ENCODE peak calls at places on chromosomes 13 and 19, in five cellular contexts. One of them, this sample, is unnamed.

GRCh38 chr13:29472317-29472961 is 123.0 kb downstream of the SLC7A1 start:
- DNase-seq in esophagus muscularis mucosa: no peak
- DNase-seq in H54: peak; percentile 23
- DNase-seq in NCI-H2171: no peak
- DNase-seq in thoracic aorta: no peak
- DNase-seq in this sample: no peak

GRCh38 chr13:42277618-42278276 is 5.8 kb downstream of the AKAP11 start:
- DNase-seq in H54: no peak
- DNase-seq in esophagus muscularis mucosa: no peak
- DNase-seq in NCI-H2171: no peak
- DNase-seq in thoracic aorta: no peak
- DNase-seq in this sample: no peak

GRCh38 chr13:43469791-43470190 is 317.0 kb downstream of the ENOX1 start:
- DNase-seq in H54: no peak
- DNase-seq in NCI-H2171: no peak
- DNase-seq in esophagus muscularis mucosa: no peak
- DNase-seq in thoracic aorta: no peak
- DNase-seq in this sample: no peak

GRCh38 chr19:41376241-41376997 is at the start of gene TMEM91:
- DNase-seq in esophagus muscularis mucosa: no peak
- DNase-seq in NCI-H2171: no peak
- DNase-seq in H54: no peak
- DNase-seq in thoracic aorta: no peak
- DNase-seq in this sample: peak; percentile 91

GRCh38 chr19:33296473-33297060 is 5.8 kb downstream of the CEBPA start:
- DNase-seq in thoracic aorta: no peak
- DNase-seq in NCI-H2171: peak; percentile 71
- DNase-seq in esophagus muscularis mucosa: no peak
- DNase-seq in H54: no peak
- DNase-seq in this sample: no peak

GRCh38 chr19:56765107-56765506 is 75.4 kb downstream of the PEG3 start:
- DNase-seq in esophagus muscularis mucosa: no peak
- DNase-seq in NCI-H2171: no peak
- DNase-seq in thoracic aorta: no peak
- DNase-seq in H54: no peak
- DNase-seq in this sample: no peak

GRCh38 chr19:768424-768823 is 17.5 kb downstream of the MISP start:
- DNase-seq in esophagus muscularis mucosa: no peak
- DNase-seq in thoracic aorta: no peak
- DNase-seq in NCI-H2171: no peak
- DNase-seq in H54: peak; percentile 62
- DNase-seq in this sample: no peak

GRCh38 chr19:18278521-18279265 is 2.7 kb downstream of the JUND start:
- DNase-seq in H54: no peak
- DNase-seq in thoracic aorta: no peak
- DNase-seq in esophagus muscularis mucosa: no peak
- DNase-seq in NCI-H2171: no peak
- DNase-seq in this sample: no peak

GRCh38 chr13:59358014-59358413 is 805.7 kb downstream of the DIAPH3 start:
- DNase-seq in NCI-H2171: no peak
- DNase-seq in H54: no peak
- DNase-seq in esophagus muscularis mucosa: no peak
- DNase-seq in thoracic aorta: no peak
- DNase-seq in this sample: no peak

GRCh38 chr19:21022996-21023395 is 2.5 kb downstream of the ZNF430 start:
- DNase-seq in H54: no peak
- DNase-seq in NCI-H2171: no peak
- DNase-seq in esophagus muscularis mucosa: no peak
- DNase-seq in thoracic aorta: no peak
- DNase-seq in this sample: no peak

GRCh38 chr13:94327318-94327717 is 152.2 kb downstream of the DCT start:
- DNase-seq in H54: no peak
- DNase-seq in thoracic aorta: no peak
- DNase-seq in NCI-H2171: no peak
- DNase-seq in esophagus muscularis mucosa: no peak
- DNase-seq in this sample: no peak

GRCh38 chr13:107585466-107585865 is 629.9 kb downstream of the LIG4 start:
- DNase-seq in thoracic aorta: no peak
- DNase-seq in NCI-H2171: no peak
- DNase-seq in esophagus muscularis mucosa: no peak
- DNase-seq in H54: no peak
- DNase-seq in this sample: no peak

GRCh38 chr13:26679411-26679810 is 81.2 kb downstream of the GPR12 start:
- DNase-seq in H54: no peak
- DNase-seq in NCI-H2171: no peak
- DNase-seq in thoracic aorta: no peak
- DNase-seq in esophagus muscularis mucosa: peak; percentile 29
- DNase-seq in this sample: no peak

GRCh38 chr13:98575876-98576214 is 1.1 kb downstream of the STK24 start:
- DNase-seq in H54: no peak
- DNase-seq in thoracic aorta: no peak
- DNase-seq in NCI-H2171: no peak
- DNase-seq in esophagus muscularis mucosa: no peak
- DNase-seq in this sample: no peak

GRCh38 chr13:94701313-94702180 is 10.8 kb downstream of the SOX21 start:
- DNase-seq in H54: no peak
- DNase-seq in thoracic aorta: no peak
- DNase-seq in NCI-H2171: no peak
- DNase-seq in esophagus muscularis mucosa: no peak
- DNase-seq in this sample: no peak

GRCh38 chr13:78742659-78743058 is 83.7 kb upstream of the OBI1 start:
- DNase-seq in H54: no peak
- DNase-seq in thoracic aorta: no peak
- DNase-seq in esophagus muscularis mucosa: no peak
- DNase-seq in NCI-H2171: no peak
- DNase-seq in this sample: no peak

GRCh38 chr19:48975947-48976847 is 11.1 kb downstream of the FTL start:
- DNase-seq in NCI-H2171: peak; percentile 26
- DNase-seq in esophagus muscularis mucosa: no peak
- DNase-seq in thoracic aorta: no peak
- DNase-seq in H54: no peak
- DNase-seq in this sample: no peak

GRCh38 chr13:35923347-35923746 is 207.8 kb downstream of the DCLK1 start:
- DNase-seq in esophagus muscularis mucosa: no peak
- DNase-seq in NCI-H2171: no peak
- DNase-seq in H54: peak; percentile 41
- DNase-seq in thoracic aorta: no peak
- DNase-seq in this sample: peak; percentile 62

GRCh38 chr19:41999071-41999877 is 5.2 kb upstream of the ATP1A3 start:
- DNase-seq in esophagus muscularis mucosa: no peak
- DNase-seq in H54: no peak
- DNase-seq in thoracic aorta: no peak
- DNase-seq in NCI-H2171: peak; percentile 55
- DNase-seq in this sample: no peak

GRCh38 chr13:53089951-53090350 is 61.3 kb downstream of the OLFM4 start:
- DNase-seq in thoracic aorta: no peak
- DNase-seq in H54: no peak
- DNase-seq in NCI-H2171: no peak
- DNase-seq in esophagus muscularis mucosa: no peak
- DNase-seq in this sample: no peak

GRCh38 chr19:4186087-4186993 is 3.9 kb downstream of the ANKRD24 start:
- DNase-seq in H54: peak; percentile 90
- DNase-seq in NCI-H2171: peak; percentile 37
- DNase-seq in thoracic aorta: no peak
- DNase-seq in esophagus muscularis mucosa: no peak
- DNase-seq in this sample: peak; percentile 91

GRCh38 chr13:112702983-112703379 is 13.1 kb downstream of the ATP11A start:
- DNase-seq in H54: no peak
- DNase-seq in NCI-H2171: no peak
- DNase-seq in esophagus muscularis mucosa: no peak
- DNase-seq in thoracic aorta: no peak
- DNase-seq in this sample: no peak

GRCh38 chr19:47994209-47994802 is at the start of gene ELSPBP1:
- DNase-seq in esophagus muscularis mucosa: no peak
- DNase-seq in thoracic aorta: no peak
- DNase-seq in H54: no peak
- DNase-seq in NCI-H2171: no peak
- DNase-seq in this sample: no peak

GRCh38 chr13:101649490-101650126 is 197.1 kb downstream of the ITGBL1 start:
- DNase-seq in thoracic aorta: no peak
- DNase-seq in esophagus muscularis mucosa: no peak
- DNase-seq in NCI-H2171: no peak
- DNase-seq in H54: peak; percentile 27
- DNase-seq in this sample: peak; percentile 21

GRCh38 chr13:113917096-113917495 is 53.2 kb upstream of the GAS6 start:
- DNase-seq in thoracic aorta: no peak
- DNase-seq in H54: no peak
- DNase-seq in esophagus muscularis mucosa: peak; percentile 75
- DNase-seq in NCI-H2171: no peak
- DNase-seq in this sample: peak; percentile 3

GRCh38 chr19:6752257-6753177 is 13.0 kb downstream of the TRIP10 start:
- DNase-seq in esophagus muscularis mucosa: no peak
- DNase-seq in NCI-H2171: no peak
- DNase-seq in thoracic aorta: no peak
- DNase-seq in H54: no peak
- DNase-seq in this sample: no peak

GRCh38 chr13:74132768-74133656 is 1.2 kb downstream of the KLF12 start:
- DNase-seq in esophagus muscularis mucosa: no peak
- DNase-seq in thoracic aorta: no peak
- DNase-seq in NCI-H2171: peak; percentile 7
- DNase-seq in H54: peak; percentile 13
- DNase-seq in this sample: no peak

GRCh38 chr13:38530492-38530891 is 156.4 kb upstream of the FREM2 start:
- DNase-seq in thoracic aorta: no peak
- DNase-seq in NCI-H2171: no peak
- DNase-seq in esophagus muscularis mucosa: no peak
- DNase-seq in H54: no peak
- DNase-seq in this sample: no peak